ENCODE peak calls at places on chromosomes 4 and X, in seven cellular contexts. X, R, K, D, F, M and Q are unnamed samples.
A peak's percentile ranks its signal among the peaks of the same experiment; 100 is the strongest.

GRCh38 chr4:99863804-99864203 is 30.4 kb downstream of the LAMTOR3 start:
- DNase-seq in D (no peak), M (no peak), F (no peak), X (no peak), R (no peak), K (no peak), Q (no peak)

GRCh38 chrX:31166416-31166815 is 94.6 kb upstream of the FTHL17 start:
- DNase-seq in M (no peak), R (no peak), D (no peak), F (no peak), K (no peak), X (no peak), Q (no peak)

GRCh38 chrX:54237014-54237413 is 54.0 kb upstream of the FAM120C start:
- DNase-seq in K (no peak), M (no peak), R (no peak), X (no peak), F (no peak), D (no peak), Q (no peak)

GRCh38 chrX:155744534-155744933 is 131.8 kb upstream of the TMLHE start:
- DNase-seq in M (no peak), R (no peak), D (no peak), F (no peak), K (no peak), X (no peak), Q (no peak)

GRCh38 chrX:80648023-80648422 is 161.7 kb downstream of the BRWD3 start:
- DNase-seq in X (no peak), R (no peak), M (no peak), D (no peak), F (peak; percentile 1), K (no peak), Q (no peak)

GRCh38 chr4:90306810-90307209 is 179.6 kb downstream of the CCSER1 start:
- DNase-seq in D (no peak), X (no peak), F (no peak), K (no peak), M (no peak), R (no peak), Q (no peak)

GRCh38 chr4:94559351-94559806 is 107.6 kb downstream of the PDLIM5 start:
- DNase-seq in M (no peak), F (no peak), X (no peak), D (no peak), K (no peak), R (no peak), Q (no peak)

GRCh38 chr4:3871181-3871852 is 105.1 kb downstream of the ADRA2C start:
- DNase-seq in K (no peak), M (no peak), D (no peak), R (peak; percentile 85), X (peak; percentile 91), F (no peak), Q (no peak)

GRCh38 chr4:80183196-80184052 is 13.9 kb upstream of the PRDM8 start:
- DNase-seq in X (no peak), R (no peak), M (no peak), D (no peak), F (no peak), K (no peak), Q (no peak)

GRCh38 chrX:54357414-54358377 is at the start of gene WNK3:
- DNase-seq in M (peak; percentile 68), F (no peak), K (peak; percentile 74), X (peak; percentile 88), R (peak; percentile 89), D (no peak), Q (peak; percentile 92)